ENCODE peak calls at places on chromosomes 4 and X, in six cellular contexts. P, L, K, M, F and E are unnamed samples.

GRCh38 chrX:17559728-17560379 is 177.4 kb upstream of the SCML1 start:
- DNase-seq in P (peak), L (no peak), K (peak), M (no peak), F (no peak), E (peak)

GRCh38 chr4:5374577-5374976 is 323.3 kb downstream of the STK32B start:
- DNase-seq in P (no peak), L (no peak), K (no peak), M (no peak), F (no peak), E (peak)

GRCh38 chr4:30720656-30721352 is 635 bp downstream of the PCDH7 start:
- DNase-seq in P (peak), L (no peak), K (peak), M (no peak), F (peak), E (peak)

GRCh38 chr4:48742412-48742811 is 37.7 kb downstream of the FRYL start:
- DNase-seq in P (peak), L (no peak), K (peak), M (no peak), F (no peak), E (no peak)

GRCh38 chr4:22356996-22357596 is 158.8 kb downstream of the ADGRA3 start:
- DNase-seq in P (peak), L (no peak), K (peak), M (no peak), F (peak), E (peak)

GRCh38 chr4:40685300-40685699 is 55.6 kb upstream of the RBM47 start:
- DNase-seq in P (peak), L (no peak), K (no peak), M (no peak), F (no peak), E (peak)

GRCh38 chr4:7518871-7519637 is 84.3 kb upstream of the PSAPL1 start:
- DNase-seq in P (no peak), L (no peak), K (no peak), M (no peak), F (no peak), E (no peak)

GRCh38 chrX:49273181-49273727 is 3.7 kb downstream of the PPP1R3F start:
- DNase-seq in P (no peak), L (no peak), K (no peak), M (no peak), F (no peak), E (no peak)

GRCh38 chr4:183407128-183407585 is 37.3 kb upstream of the CDKN2AIP start:
- DNase-seq in P (peak), L (no peak), K (peak), M (peak), F (peak), E (peak)

GRCh38 chr4:153787156-153787555 is 1.7 kb downstream of the SFRP2 start:
- DNase-seq in P (no peak), L (no peak), K (no peak), M (no peak), F (no peak), E (no peak)